ENCODE peak calls at places on chromosomes 6 and 20, in four cellular contexts. One of them, this sample, is unnamed.

GRCh38 chr6:34070315-34071110 is 75.4 kb downstream of the GRM4 start:
- DNase-seq in GM13977: no peak
- DNase-seq in left ventricle myocardium inferior: no peak
- DNase-seq in mesendoderm: peak; percentile 30
- DNase-seq in this sample: no peak

GRCh38 chr6:43780891-43781571 is 11.0 kb downstream of the VEGFA start:
- DNase-seq in left ventricle myocardium inferior: no peak
- DNase-seq in GM13977: no peak
- DNase-seq in mesendoderm: no peak
- DNase-seq in this sample: no peak

GRCh38 chr6:142692942-142693341 is 252.0 kb downstream of the HIVEP2 start:
- DNase-seq in left ventricle myocardium inferior: peak; percentile 37
- DNase-seq in GM13977: peak; percentile 45
- DNase-seq in mesendoderm: peak; percentile 94
- DNase-seq in this sample: peak; percentile 92

GRCh38 chr20:48295445-48295903 is 510.2 kb upstream of the SULF2 start:
- DNase-seq in mesendoderm: peak; percentile 100
- DNase-seq in left ventricle myocardium inferior: no peak
- DNase-seq in GM13977: no peak
- DNase-seq in this sample: peak; percentile 90

GRCh38 chr6:135522975-135523692 is 25.6 kb upstream of the AHI1 start:
- DNase-seq in mesendoderm: no peak
- DNase-seq in GM13977: no peak
- DNase-seq in left ventricle myocardium inferior: no peak
- DNase-seq in this sample: no peak

GRCh38 chr20:22305391-22305790 is 279.0 kb downstream of the FOXA2 start:
- DNase-seq in left ventricle myocardium inferior: no peak
- DNase-seq in GM13977: no peak
- DNase-seq in mesendoderm: no peak
- DNase-seq in this sample: peak; percentile 80

GRCh38 chr6:90598192-90598951 is 11.5 kb upstream of the MAP3K7 start:
- DNase-seq in left ventricle myocardium inferior: no peak
- DNase-seq in GM13977: no peak
- DNase-seq in mesendoderm: no peak
- DNase-seq in this sample: no peak

GRCh38 chr6:79868098-79868722 is 79.1 kb downstream of the ELOVL4 start:
- DNase-seq in left ventricle myocardium inferior: no peak
- DNase-seq in GM13977: peak; percentile 59
- DNase-seq in mesendoderm: peak; percentile 90
- DNase-seq in this sample: peak; percentile 94

GRCh38 chr6:21914121-21914973 is 320.8 kb downstream of the SOX4 start:
- DNase-seq in left ventricle myocardium inferior: peak; percentile 69
- DNase-seq in mesendoderm: no peak
- DNase-seq in GM13977: peak; percentile 20
- DNase-seq in this sample: peak; percentile 58

GRCh38 chr6:150195996-150196417 is 53.2 kb downstream of the PPP1R14C start:
- DNase-seq in mesendoderm: no peak
- DNase-seq in GM13977: no peak
- DNase-seq in left ventricle myocardium inferior: no peak
- DNase-seq in this sample: peak; percentile 98

GRCh38 chr20:48771542-48771941 is 56.3 kb downstream of the PREX1 start:
- DNase-seq in left ventricle myocardium inferior: no peak
- DNase-seq in GM13977: no peak
- DNase-seq in mesendoderm: no peak
- DNase-seq in this sample: peak; percentile 92

GRCh38 chr6:168709440-168709839 is 268.5 kb downstream of the SMOC2 start:
- DNase-seq in left ventricle myocardium inferior: no peak
- DNase-seq in mesendoderm: no peak
- DNase-seq in GM13977: no peak
- DNase-seq in this sample: no peak

GRCh38 chr20:32999603-33000250 is 4.5 kb downstream of the SUN5 start:
- DNase-seq in mesendoderm: no peak
- DNase-seq in left ventricle myocardium inferior: no peak
- DNase-seq in GM13977: no peak
- DNase-seq in this sample: no peak

GRCh38 chr6:17744019-17744756 is 37.5 kb upstream of the NUP153 start:
- DNase-seq in GM13977: no peak
- DNase-seq in mesendoderm: no peak
- DNase-seq in left ventricle myocardium inferior: no peak
- DNase-seq in this sample: no peak

GRCh38 chr20:50372770-50373088 is 137.5 kb upstream of the PTPN1 start:
- DNase-seq in GM13977: no peak
- DNase-seq in left ventricle myocardium inferior: no peak
- DNase-seq in mesendoderm: peak; percentile 51
- DNase-seq in this sample: no peak

This sample was measured in left kidney.